ENCODE peak calls at places on chromosomes 11 and 22, in five cellular contexts. K is ovary, P is HCT116, D is Peyer's patch, W is tibial nerve. M is an unnamed sample.

GRCh38 chr11:9700105-9700801 is 36.4 kb downstream of the SWAP70 start:
- DNase-seq in K (no peak), P (no peak), D (no peak), W (no peak), M (no peak)

GRCh38 chr22:21451545-21452520 is 15.4 kb upstream of the TMEM191C start:
- DNase-seq in K (no peak), P (no peak), D (no peak), W (no peak), M (no peak)

GRCh38 chr11:104917259-104918112 is 19.2 kb upstream of the CASP12 start:
- DNase-seq in K (no peak), P (no peak), D (no peak), W (no peak), M (no peak)

GRCh38 chr11:122093731-122094130 is 22.3 kb downstream of the BLID start:
- DNase-seq in K (no peak), P (no peak), D (no peak), W (no peak), M (no peak)

GRCh38 chr11:17734986-17735822 is 623 bp downstream of the KCNC1 start:
- DNase-seq in K (peak), P (no peak), D (no peak), W (peak), M (peak)

GRCh38 chr22:45446216-45446615 is 32.7 kb downstream of the RIBC2 start:
- DNase-seq in K (no peak), P (no peak), D (no peak), W (no peak), M (no peak)

GRCh38 chr11:125192194-125192593 is 27.6 kb downstream of the PKNOX2 start:
- DNase-seq in K (no peak), P (no peak), D (no peak), W (no peak), M (no peak)

GRCh38 chr11:63010934-63011439 is 4.7 kb downstream of the SLC22A8 start:
- DNase-seq in K (no peak), P (no peak), D (no peak), W (no peak), M (no peak)

GRCh38 chr11:16001899-16002426 is 354.4 kb downstream of the SOX6 start:
- DNase-seq in K (no peak), P (peak), D (no peak), W (no peak), M (no peak)

GRCh38 chr11:126378763-126379162 is 23.3 kb downstream of the ST3GAL4 start:
- DNase-seq in K (no peak), P (no peak), D (no peak), W (no peak), M (no peak)

GRCh38 chr11:126160345-126161145 is 50.9 kb downstream of the RPUSD4 start:
- DNase-seq in K (no peak), P (no peak), D (no peak), W (no peak), M (no peak)

GRCh38 chr22:44449061-44449682 is 48.9 kb downstream of the RTL6 start:
- DNase-seq in K (no peak), P (no peak), D (no peak), W (no peak), M (no peak)

GRCh38 chr11:2943711-2944118 is 14.5 kb upstream of the PHLDA2 start:
- DNase-seq in K (no peak), P (no peak), D (no peak), W (no peak), M (no peak)
- TF ChIP-seq POLR2A in K (no peak), P (no peak), D (peak), W (no peak), M (no peak)

GRCh38 chr11:71252782-71253730 is 679 bp upstream of the SHANK2 start:
- DNase-seq in K (no peak), P (peak), D (no peak), W (no peak), M (no peak)
- TF ChIP-seq POLR2A in K (no peak), P (no peak), D (no peak), W (no peak), M (no peak)

GRCh38 chr11:30257058-30257457 is 26.2 kb downstream of the FSHB start:
- DNase-seq in K (no peak), P (no peak), D (no peak), W (no peak), M (no peak)

GRCh38 chr11:30255637-30256036 is 24.8 kb downstream of the FSHB start:
- DNase-seq in K (no peak), P (no peak), D (no peak), W (no peak), M (no peak)

GRCh38 chr11:30258679-30259078 is 27.9 kb downstream of the FSHB start:
- DNase-seq in K (no peak), P (no peak), D (no peak), W (no peak), M (no peak)

DNA sequence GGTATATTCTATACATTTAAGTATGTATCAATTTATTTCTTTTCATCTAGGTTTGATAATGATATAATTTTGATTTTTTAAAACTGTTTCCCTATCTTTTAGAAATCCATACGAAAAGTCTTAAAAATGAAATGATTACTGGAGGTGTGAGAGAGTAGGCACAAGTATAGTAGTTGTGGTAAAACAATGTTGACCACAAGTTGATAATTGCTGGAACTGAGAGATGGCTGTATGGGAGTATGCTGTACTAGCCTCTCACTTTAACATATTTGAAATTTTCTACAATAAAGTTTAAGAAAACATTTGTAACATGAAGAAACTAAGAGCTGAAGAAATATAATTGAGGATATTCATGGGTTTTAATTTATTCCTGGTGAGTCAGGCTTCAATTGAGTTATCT is 30.0 kb downstream of the FSHB start:
- DNase-seq in K (no peak), P (no peak), D (no peak), W (no peak), M (no peak)
- TF ChIP-seq POLR2A in K (no peak), P (no peak), D (no peak), W (no peak), M (no peak)

DNA sequence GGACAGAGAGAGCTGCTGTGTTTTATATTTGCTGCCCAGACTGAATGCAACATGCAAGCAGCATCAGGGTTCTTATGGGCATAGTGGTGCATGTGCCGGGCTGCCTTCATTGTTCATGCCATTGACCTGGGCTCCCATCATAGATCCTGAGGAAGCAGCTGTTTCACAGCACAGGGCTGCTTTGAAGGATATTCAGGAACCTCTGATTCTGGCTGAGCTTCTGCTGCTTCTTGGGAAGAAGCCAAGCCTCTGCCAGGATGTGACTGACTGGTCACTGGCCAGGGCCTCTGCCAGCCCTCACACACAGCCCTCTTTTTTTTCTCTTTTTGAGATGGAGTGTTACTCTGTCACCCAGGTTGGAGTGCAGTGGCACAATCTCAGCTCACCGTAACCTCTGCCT is 43.3 kb downstream of the CYB5R2 start:
- DNase-seq in K (no peak), P (no peak), D (no peak), W (no peak), M (no peak)
- TF ChIP-seq POLR2A in K (no peak), P (no peak), D (no peak), W (no peak), M (no peak)

DNA sequence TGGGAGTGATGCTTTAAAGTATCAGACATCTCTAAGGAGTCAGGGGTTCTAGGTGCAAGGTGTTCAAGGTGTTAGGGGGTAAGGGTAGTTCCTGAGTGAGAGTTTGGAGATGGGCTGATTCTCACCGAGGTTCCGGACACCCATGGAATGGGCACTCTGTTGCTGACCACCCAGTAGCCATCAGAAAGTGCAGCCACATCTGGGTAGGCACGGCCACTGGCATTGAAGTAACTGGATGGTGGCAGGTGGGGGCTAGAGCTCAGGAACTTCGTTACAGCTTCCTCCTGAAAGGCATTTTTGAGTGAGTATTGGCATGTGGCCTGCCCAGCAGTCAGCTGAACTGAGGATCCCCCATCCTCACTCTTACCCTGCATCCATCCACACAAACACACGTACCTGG is 3.0 kb upstream of the TAF10 start:
- DNase-seq in K (no peak), P (no peak), D (no peak), W (no peak), M (no peak)
- TF ChIP-seq POLR2A in K (no peak), P (no peak), D (no peak), W (no peak), M (no peak)

GRCh38 chr22:28969401-28970168 is 86.2 kb downstream of the ZNRF3 start:
- DNase-seq in K (no peak), P (no peak), D (no peak), W (no peak), M (no peak)

GRCh38 chr22:28963362-28963761 is 80.0 kb downstream of the ZNRF3 start:
- DNase-seq in K (no peak), P (no peak), D (no peak), W (no peak), M (no peak)

GRCh38 chr22:28967163-28967562 is 83.8 kb downstream of the ZNRF3 start:
- DNase-seq in K (no peak), P (no peak), D (no peak), W (no peak), M (no peak)

GRCh38 chr22:28973352-28973751 is 88.3 kb downstream of the C22orf31 start:
- DNase-seq in K (no peak), P (no peak), D (no peak), W (no peak), M (no peak)

DNA sequence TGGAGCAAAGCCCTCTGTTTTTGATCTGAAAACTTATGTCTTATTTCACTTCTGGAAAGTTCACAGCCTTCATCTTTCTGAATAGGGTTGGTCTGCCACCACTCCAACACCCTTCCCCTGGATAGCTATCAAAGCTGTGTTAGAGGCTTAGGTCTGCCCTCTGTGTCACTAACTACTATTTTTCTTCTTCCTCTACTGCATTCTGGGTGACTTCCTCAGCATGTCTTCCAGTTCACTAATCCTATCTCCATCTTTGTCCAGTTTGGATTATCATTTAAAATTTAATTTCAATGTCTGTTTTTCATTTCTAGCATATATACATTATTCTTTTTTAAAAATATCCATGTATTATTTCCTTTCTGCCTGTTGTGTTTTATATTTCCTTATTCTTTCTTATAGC is 84.6 kb downstream of the ZNRF3 start:
- DNase-seq in K (no peak), P (no peak), D (no peak), W (no peak), M (no peak)
- TF ChIP-seq POLR2A in K (no peak), P (no peak), D (no peak), W (no peak), M (no peak)

DNA sequence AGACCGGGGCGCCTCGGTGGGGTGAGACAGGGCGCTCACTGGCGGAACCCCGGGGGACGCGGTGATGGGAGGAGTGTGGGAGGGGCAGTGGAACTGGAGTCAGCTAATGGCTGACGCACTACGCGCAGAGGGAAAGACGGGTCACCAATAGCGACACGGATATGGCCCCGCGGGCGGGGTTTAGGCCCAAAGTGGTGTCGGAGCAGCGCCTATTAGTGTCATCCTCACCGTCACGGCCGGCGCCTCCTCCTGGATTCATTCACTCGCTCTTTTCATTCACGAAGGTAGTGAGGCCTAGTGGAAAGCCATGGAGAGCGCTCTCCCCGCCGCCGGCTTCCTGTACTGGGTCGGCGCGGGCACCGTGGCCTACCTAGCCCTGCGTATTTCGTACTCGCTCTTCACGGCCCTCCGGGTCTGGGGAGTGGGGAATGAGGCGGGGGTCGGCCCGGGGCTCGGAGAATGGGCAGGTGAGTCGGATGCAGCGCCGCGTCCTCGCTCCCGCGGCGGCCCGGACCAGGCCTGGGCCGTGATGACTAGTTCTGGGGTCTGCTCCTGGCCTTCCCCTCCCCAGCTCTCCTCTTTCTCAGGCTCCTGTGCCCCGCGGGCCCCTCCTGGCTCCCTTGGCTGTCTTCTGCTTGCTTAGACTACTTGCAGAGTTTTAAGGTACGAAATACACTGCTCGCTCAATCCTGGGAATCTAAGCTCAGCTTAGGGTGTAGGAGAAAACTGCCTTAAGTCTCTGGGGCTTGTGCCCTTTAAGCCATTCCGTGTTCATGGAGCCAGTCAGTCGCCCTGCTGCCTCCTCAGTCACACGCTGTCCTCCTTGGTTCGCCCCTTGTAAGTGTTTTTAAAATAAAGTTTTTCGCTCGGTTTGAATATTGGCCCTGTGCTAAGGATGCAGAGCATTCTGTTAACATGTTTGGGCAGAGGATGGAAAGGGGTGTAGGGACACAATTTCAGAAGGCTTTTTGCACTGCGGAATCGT is at the start of gene HSD17B12:
- DNase-seq in K (peak), P (peak), D (peak), W (peak), M (peak)
- TF ChIP-seq POLR2A in K (peak), P (peak), D (peak), W (peak), M (peak)

GRCh38 chr11:1224109-1224485 is 1.2 kb downstream of the MUC5B start:
- DNase-seq in K (peak), P (no peak), D (no peak), W (no peak), M (peak)

GRCh38 chr11:1222491-1223345 is at the start of gene MUC5B:
- DNase-seq in K (peak), P (no peak), D (no peak), W (no peak), M (peak)

GRCh38 chr11:1221848-1222311 is 986 bp upstream of the MUC5B start:
- DNase-seq in K (peak), P (no peak), D (no peak), W (no peak), M (peak)

GRCh38 chr11:1224491-1225385 is 1.9 kb downstream of the MUC5B start:
- DNase-seq in K (peak), P (no peak), D (no peak), W (no peak), M (peak)

DNA sequence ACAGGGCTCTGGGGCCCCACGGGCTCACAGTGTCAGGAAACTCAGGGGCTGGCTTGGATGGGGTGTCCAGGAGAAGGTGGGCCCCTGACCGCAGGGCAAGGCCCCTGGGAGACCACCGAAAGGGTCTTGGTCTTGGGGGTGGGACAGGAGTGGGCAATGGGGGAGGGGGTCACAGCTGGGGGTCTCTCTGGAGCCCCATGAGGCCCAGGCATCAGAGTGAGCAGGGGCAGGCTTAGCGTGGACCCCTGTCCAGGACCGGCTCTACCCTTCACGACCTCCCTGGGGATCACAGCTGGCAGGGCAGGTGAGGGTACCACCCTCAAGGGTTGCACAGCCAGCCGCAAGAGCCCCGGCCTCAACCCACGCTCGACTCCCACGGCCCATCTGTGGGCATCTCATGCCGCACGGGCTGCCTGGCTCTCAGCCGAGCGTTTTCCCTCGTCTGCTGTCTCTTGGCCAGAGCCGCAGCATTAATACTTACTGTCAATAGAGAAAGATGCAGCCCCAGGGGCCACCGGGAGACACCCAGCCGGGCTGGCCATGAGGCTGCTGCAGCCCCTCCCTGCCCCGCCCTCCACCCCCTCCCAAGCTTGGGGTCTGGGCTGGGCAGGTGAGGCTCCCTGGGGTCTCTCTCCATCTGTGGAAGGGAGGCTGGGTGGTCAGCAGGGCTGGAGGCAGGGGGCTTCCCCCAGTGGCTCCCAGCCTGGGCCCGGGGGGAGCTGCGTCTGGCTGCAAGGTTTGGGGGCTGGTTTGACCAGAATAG is 661 bp downstream of the MUC5B start:
- DNase-seq in K (peak), P (no peak), D (no peak), W (no peak), M (peak)
- TF ChIP-seq POLR2A in K (no peak), P (no peak), D (no peak), W (no peak), M (no peak)

DNA sequence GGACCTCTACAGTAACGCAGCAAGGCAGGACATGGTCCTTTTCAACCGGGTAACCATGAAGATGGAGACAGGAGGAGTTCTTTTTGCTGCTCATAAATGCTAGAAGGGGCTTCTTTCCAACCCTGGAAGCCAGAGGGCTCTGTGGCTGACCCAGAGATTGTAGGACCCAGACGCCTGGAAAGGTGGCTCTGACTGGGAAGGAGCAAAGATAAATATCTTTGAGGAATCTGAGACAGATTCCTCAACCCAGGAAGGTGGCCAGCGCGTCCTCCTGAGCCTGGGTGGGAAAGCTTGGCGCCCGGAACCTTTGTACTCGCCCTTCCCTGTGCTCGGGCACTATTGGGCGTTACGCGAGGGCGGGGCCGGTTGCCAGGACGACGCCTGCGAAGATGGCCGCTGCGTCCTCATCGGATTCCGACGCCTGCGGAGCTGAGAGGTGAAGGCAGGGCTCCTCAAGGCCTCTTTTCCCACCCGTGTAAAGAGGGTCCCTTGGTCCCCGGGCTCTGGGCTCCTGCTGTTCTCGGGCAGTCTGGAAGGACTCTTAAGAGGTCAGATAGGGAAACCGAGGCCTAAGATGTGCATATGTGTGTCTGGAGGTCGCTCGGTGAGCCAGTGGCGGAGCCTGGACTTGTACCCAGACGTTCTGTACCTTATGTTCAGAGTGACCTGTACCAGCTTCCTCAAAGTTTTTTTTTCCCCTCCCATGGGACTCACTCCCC is at the start of gene BBS1:
- DNase-seq in K (peak), P (peak), D (peak), W (peak), M (peak)
- TF ChIP-seq POLR2A in K (peak), P (peak), D (peak), W (peak), M (peak)

GRCh38 chr11:2594267-2594666 is 105.5 kb downstream of the KCNQ1OT1 start:
- DNase-seq in K (no peak), P (no peak), D (no peak), W (no peak), M (no peak)

GRCh38 chr11:2593393-2593950 is 106.3 kb downstream of the KCNQ1OT1 start:
- DNase-seq in K (no peak), P (no peak), D (no peak), W (no peak), M (no peak)

GRCh38 chr11:2592559-2593392 is 107.0 kb downstream of the KCNQ1OT1 start:
- DNase-seq in K (peak), P (no peak), D (no peak), W (no peak), M (peak)

GRCh38 chr11:2591805-2592204 is 108.0 kb downstream of the KCNQ1OT1 start:
- DNase-seq in K (no peak), P (no peak), D (no peak), W (no peak), M (peak)

GRCh38 chr11:2595205-2595604 is 104.6 kb downstream of the KCNQ1OT1 start:
- DNase-seq in K (no peak), P (no peak), D (no peak), W (no peak), M (no peak)
- TF ChIP-seq POLR2A in K (no peak), P (no peak), D (no peak), W (no peak), M (no peak)